ENCODE peak calls at places on chromosomes 2 and 18, in four cellular contexts. V, M, B and K are unnamed samples.

GRCh38 chr18:8751692-8752091 is 46.3 kb downstream of the MTCL1 start:
- DNase-seq in V (no peak), M (no peak), B (no peak), K (no peak)

GRCh38 chr2:216195565-216195978 is 86.4 kb downstream of the XRCC5 start:
- DNase-seq in V (no peak), M (no peak), B (no peak), K (no peak)

GRCh38 chr2:11738589-11739436 is 7.6 kb upstream of the LPIN1 start:
- DNase-seq in V (peak), M (no peak), B (peak), K (peak)

GRCh38 chr18:78936251-78937005 is 43.2 kb upstream of the SALL3 start:
- DNase-seq in V (no peak), M (no peak), B (no peak), K (no peak)

GRCh38 chr18:24669502-24669901 is 209.1 kb downstream of the HRH4 start:
- DNase-seq in V (no peak), M (no peak), B (no peak), K (no peak)

GRCh38 chr2:36538345-36538744 is 59.6 kb downstream of the FEZ2 start:
- DNase-seq in V (peak), M (no peak), B (no peak), K (no peak)

GRCh38 chr18:11859282-11859797 is 8.1 kb downstream of the CHMP1B start:
- DNase-seq in V (no peak), M (no peak), B (no peak), K (no peak)

GRCh38 chr2:105438104-105438929 is 39.5 kb upstream of the FHL2 start:
- DNase-seq in V (peak), M (no peak), B (no peak), K (no peak)

DNA sequence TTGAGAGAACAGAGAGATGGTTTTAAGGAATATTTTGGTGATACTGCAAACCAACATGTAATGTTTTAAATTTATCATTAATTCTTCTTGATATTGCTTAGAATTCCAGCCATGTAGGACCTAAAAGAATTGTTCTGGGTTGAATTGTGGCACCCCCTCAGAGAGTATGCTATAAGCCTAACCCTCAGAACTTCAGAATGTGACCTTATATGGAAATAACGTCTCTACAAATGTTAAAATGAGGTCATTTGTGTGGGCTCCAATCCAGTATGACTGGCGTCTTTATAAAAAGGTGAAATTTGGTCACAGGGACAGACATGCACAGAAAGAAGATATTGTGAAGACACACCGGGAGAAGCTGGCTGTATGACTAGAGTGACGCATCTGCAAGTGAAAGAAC is 193.6 kb downstream of the NRXN1 start:
- DNase-seq in V (no peak), M (no peak), B (no peak), K (no peak)
- TF ChIP-seq FOXM1 in V (no peak), M (no peak), B (no peak), K (no peak)

GRCh38 chr18:55587341-55588000 is 521 bp downstream of the TCF4 start:
- DNase-seq in V (peak), M (no peak), B (no peak), K (peak)
- TF ChIP-seq SP1 in V (no peak), M (no peak), B (no peak), K (no peak)

GRCh38 chr2:178863130-178863855 is 56.1 kb upstream of the TTN start:
- DNase-seq in V (no peak), M (no peak), B (no peak), K (no peak)

GRCh38 chr2:178865999-178866398 is 58.8 kb upstream of the TTN start:
- DNase-seq in V (no peak), M (no peak), B (no peak), K (no peak)

GRCh38 chr2:178865121-178865520 is 57.9 kb upstream of the TTN start:
- DNase-seq in V (no peak), M (no peak), B (no peak), K (no peak)

GRCh38 chr2:178865537-178865936 is 58.3 kb upstream of the TTN start:
- DNase-seq in V (peak), M (no peak), B (no peak), K (peak)

DNA sequence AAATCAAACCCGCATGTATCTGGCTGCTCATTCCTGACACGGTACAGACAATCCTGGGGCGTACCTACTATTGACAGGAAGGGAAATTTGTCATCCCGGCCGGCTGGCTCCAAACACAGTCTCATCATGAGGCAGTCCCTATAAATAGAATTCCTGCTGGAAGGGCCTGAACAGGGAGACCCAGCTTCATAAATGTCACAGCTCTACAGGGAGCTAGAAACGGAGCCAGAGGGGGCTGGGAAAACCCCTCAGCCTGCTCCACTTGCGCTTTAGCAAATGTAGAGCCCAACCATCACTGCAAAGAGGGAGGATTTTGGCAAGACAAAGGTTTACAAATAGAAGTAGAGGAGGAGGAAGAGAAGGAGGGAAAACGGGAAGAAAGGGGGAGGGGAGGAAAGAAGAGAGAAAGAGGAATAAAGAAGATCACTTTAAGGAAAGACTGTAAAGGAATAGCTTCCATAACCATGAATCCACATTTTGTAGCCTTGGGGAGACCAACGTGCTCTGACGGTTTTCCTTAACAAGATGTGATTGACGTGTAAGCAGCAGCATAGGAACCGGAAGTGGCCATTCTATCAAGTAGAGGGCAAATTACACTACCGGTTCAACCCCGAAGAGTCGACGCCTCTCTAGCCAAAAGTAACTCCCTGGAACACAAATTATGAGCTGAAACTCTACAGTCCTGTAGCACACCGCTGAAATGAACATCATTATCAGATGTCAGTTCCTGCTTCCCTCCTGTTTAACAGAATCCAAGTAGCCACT is 56.8 kb upstream of the TTN start:
- DNase-seq in V (no peak), M (no peak), B (no peak), K (no peak)
- TF ChIP-seq FOXM1 in V (no peak), M (no peak), B (no peak), K (no peak)

DNA sequence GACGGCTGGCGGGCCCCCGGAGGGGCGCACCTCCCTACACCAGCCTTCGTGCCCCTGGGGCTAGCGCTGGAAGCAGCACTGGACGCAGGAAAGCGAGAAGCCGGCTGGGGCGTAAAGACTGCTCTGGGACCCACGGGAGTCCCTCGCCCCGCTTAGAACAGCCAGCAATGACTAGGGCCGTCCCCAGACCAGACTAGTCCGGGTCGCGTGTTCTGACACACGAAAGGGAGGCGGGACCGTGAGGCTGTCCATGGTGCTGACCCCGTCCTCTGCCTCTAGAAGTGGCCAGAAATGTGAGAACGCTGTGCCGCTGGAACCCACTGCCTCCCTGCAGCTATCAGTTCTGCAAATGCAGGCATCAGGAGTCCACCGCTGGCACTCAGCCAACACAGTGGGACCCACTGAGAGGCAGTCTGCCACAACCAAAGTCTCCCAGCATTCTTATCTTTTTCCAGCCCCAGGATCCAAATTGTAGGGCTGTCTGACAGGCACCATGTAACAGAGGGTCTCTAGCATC is at the start of gene UCN:
- DNase-seq in V (no peak), M (no peak), B (no peak), K (no peak)
- TF ChIP-seq SP1 in V (no peak), M (no peak), B (no peak), K (no peak)

GRCh38 chr2:238578256-238578655 is 151.5 kb downstream of the ASB1 start:
- DNase-seq in V (no peak), M (no peak), B (no peak), K (no peak)

GRCh38 chr2:238581126-238581525 is 154.4 kb downstream of the ASB1 start:
- DNase-seq in V (no peak), M (no peak), B (no peak), K (no peak)

GRCh38 chr2:238576674-238577073 is 149.9 kb downstream of the ASB1 start:
- DNase-seq in V (no peak), M (no peak), B (no peak), K (no peak)

GRCh38 chr2:238582159-238582558 is 155.4 kb downstream of the ASB1 start:
- DNase-seq in V (no peak), M (no peak), B (no peak), K (no peak)

DNA sequence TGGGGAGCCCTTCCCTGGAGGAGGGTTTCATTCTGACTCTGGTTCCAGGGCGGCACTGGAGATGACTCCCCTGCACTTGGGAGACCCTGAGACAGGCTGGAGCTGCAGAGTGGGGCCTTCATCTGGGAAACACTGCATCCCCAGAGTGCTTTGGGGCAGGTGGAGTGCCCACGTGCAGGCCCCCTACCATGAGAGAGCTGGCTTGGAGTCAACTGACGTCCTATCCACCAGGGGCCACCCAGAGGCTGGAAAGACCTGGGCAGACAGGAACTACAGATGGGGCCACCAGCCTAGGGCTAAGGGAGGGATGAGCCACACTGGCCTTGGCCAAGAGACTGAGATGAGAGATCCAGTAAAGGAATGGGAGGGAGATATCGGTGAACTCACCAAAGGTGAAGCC is 153.8 kb downstream of the ASB1 start:
- DNase-seq in V (no peak), M (no peak), B (no peak), K (no peak)
- TF ChIP-seq FOXM1 in V (no peak), M (no peak), B (no peak), K (no peak)

GRCh38 chr2:237479747-237480146 is 7.3 kb upstream of the MLPH start:
- DNase-seq in V (no peak), M (no peak), B (no peak), K (no peak)
- TF ChIP-seq SP1 in V (no peak), M (no peak), B (no peak), K (no peak)

GRCh38 chr18:46946656-46947282 is 29.4 kb downstream of the KATNAL2 start:
- DNase-seq in V (peak), M (no peak), B (no peak), K (peak)
- TF ChIP-seq FOXM1 in V (no peak), M (no peak), B (no peak), K (no peak)